ENCODE peak calls at places on chromosomes 4 and X, in eight cellular contexts. E, X, U, L, M, R, P and J are unnamed samples.

GRCh38 chrX:119757979-119758681 is at the start of gene SOWAHD:
- DNase-seq in E (no peak), X (peak; percentile 6), U (no peak), L (peak; percentile 77), M (no peak), R (peak; percentile 42), P (no peak), J (no peak)

GRCh38 chrX:112163916-112164315 is 81.3 kb upstream of the TRPC5 start:
- DNase-seq in E (no peak), X (no peak), U (no peak), L (no peak), M (no peak), R (no peak), P (no peak), J (peak; percentile 7)

GRCh38 chr4:4542824-4543485 is 1.1 kb upstream of the STX18 start:
- DNase-seq in E (no peak), X (no peak), U (no peak), L (no peak), M (no peak), R (peak; percentile 7), P (no peak), J (no peak)

GRCh38 chr4:24266014-24266413 is 318.3 kb downstream of the DHX15 start:
- DNase-seq in E (no peak), X (no peak), U (no peak), L (no peak), M (no peak), R (no peak), P (no peak), J (no peak)

GRCh38 chr4:183403486-183403885 is 41.0 kb upstream of the CDKN2AIP start:
- DNase-seq in E (no peak), X (no peak), U (no peak), L (no peak), M (no peak), R (no peak), P (no peak), J (no peak)

GRCh38 chr4:26048378-26048882 is 134.4 kb downstream of the SMIM20 start:
- DNase-seq in E (no peak), X (peak; percentile 82), U (peak; percentile 71), L (peak; percentile 62), M (no peak), R (no peak), P (peak; percentile 91), J (peak; percentile 87)

GRCh38 chrX:129786210-129786651 is 6.5 kb downstream of the SASH3 start:
- DNase-seq in E (no peak), X (no peak), U (no peak), L (no peak), M (no peak), R (no peak), P (no peak), J (no peak)

GRCh38 chr4:183321516-183321915 is 710 bp downstream of the CLDN24 start:
- DNase-seq in E (no peak), X (no peak), U (no peak), L (no peak), M (no peak), R (no peak), P (no peak), J (no peak)

GRCh38 chrX:12975999-12976558 is 1.2 kb downstream of the TMSB4X start:
- DNase-seq in E (no peak), X (no peak), U (no peak), L (peak; percentile 33), M (no peak), R (peak; percentile 32), P (peak; percentile 47), J (peak; percentile 56)

GRCh38 chrX:110755061-110755460 is 40.6 kb downstream of the CHRDL1 start:
- DNase-seq in E (no peak), X (no peak), U (no peak), L (no peak), M (no peak), R (no peak), P (peak; percentile 14), J (peak; percentile 68)

GRCh38 chr4:101994247-101994775 is 203.8 kb downstream of the BANK1 start:
- DNase-seq in E (no peak), X (no peak), U (no peak), L (no peak), M (no peak), R (no peak), P (no peak), J (no peak)

GRCh38 chr4:2451036-2451520 is 17.8 kb upstream of the RNF4 start:
- DNase-seq in E (no peak), X (no peak), U (no peak), L (no peak), M (no peak), R (no peak), P (no peak), J (no peak)

GRCh38 chr4:112058433-112058832 is 86.8 kb upstream of the FAM241A start:
- DNase-seq in E (no peak), X (peak; percentile 58), U (no peak), L (no peak), M (no peak), R (no peak), P (peak; percentile 31), J (no peak)

GRCh38 chrX:74242484-74243138 is 61.4 kb upstream of the ZCCHC13 start:
- DNase-seq in E (no peak), X (no peak), U (no peak), L (no peak), M (no peak), R (no peak), P (no peak), J (no peak)

GRCh38 chr4:56641494-56642051 is 39.5 kb downstream of the HOPX start:
- DNase-seq in E (no peak), X (peak; percentile 97), U (peak; percentile 77), L (no peak), M (peak; percentile 80), R (no peak), P (peak; percentile 93), J (peak; percentile 94)

GRCh38 chr4:118753096-118753495 is 67.9 kb downstream of the METTL14 start:
- DNase-seq in E (no peak), X (no peak), U (no peak), L (no peak), M (no peak), R (no peak), P (no peak), J (no peak)

GRCh38 chr4:93203708-93204107 is 624.8 kb upstream of the ATOH1 start:
- DNase-seq in E (no peak), X (peak; percentile 10), U (no peak), L (peak; percentile 15), M (peak; percentile 19), R (no peak), P (no peak), J (no peak)

GRCh38 chr4:87112063-87112462 is 108.4 kb downstream of the KLHL8 start:
- DNase-seq in E (no peak), X (no peak), U (no peak), L (no peak), M (no peak), R (no peak), P (no peak), J (no peak)

GRCh38 chr4:87105101-87105852 is 115.1 kb downstream of the KLHL8 start:
- DNase-seq in E (no peak), X (no peak), U (no peak), L (no peak), M (no peak), R (no peak), P (no peak), J (no peak)

GRCh38 chr4:87109945-87110344 is 110.5 kb downstream of the KLHL8 start:
- DNase-seq in E (no peak), X (no peak), U (no peak), L (no peak), M (no peak), R (no peak), P (no peak), J (no peak)

GRCh38 chr4:87109121-87109520 is 111.3 kb downstream of the KLHL8 start:
- DNase-seq in E (no peak), X (no peak), U (no peak), L (no peak), M (no peak), R (no peak), P (no peak), J (no peak)

DNA sequence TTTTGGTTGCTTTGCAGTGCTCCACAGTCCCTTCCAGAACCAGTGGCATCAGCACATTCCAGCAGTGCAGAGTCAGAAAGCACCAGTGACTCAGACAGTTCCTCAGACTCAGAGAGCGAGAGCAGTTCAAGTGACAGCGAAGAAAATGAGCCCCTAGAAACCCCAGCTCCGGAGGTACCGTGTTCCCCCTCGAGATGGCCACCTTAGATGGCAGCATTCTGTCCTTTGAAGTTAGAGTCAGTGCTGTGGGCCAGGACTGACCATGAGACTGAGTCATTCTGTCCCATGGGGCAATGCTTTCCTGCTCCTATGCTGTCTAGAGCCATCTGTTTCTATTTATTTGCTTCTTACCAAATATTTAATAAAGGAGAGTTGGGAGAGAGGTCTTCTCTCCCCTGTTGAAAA is 112.3 kb downstream of the KLHL8 start:
- DNase-seq in E (no peak), X (peak; percentile 85), U (no peak), L (no peak), M (peak; percentile 85), R (no peak), P (peak; percentile 84), J (peak; percentile 88)
- H3K4me3 ChIP-seq in E (no peak overlapping the region), X (no peak overlapping the region), U (no peak overlapping the region), L (no peak overlapping the region), M (no peak overlapping the region), R (no peak overlapping the region), P (no peak overlapping the region), J (no peak overlapping the region)

DNA sequence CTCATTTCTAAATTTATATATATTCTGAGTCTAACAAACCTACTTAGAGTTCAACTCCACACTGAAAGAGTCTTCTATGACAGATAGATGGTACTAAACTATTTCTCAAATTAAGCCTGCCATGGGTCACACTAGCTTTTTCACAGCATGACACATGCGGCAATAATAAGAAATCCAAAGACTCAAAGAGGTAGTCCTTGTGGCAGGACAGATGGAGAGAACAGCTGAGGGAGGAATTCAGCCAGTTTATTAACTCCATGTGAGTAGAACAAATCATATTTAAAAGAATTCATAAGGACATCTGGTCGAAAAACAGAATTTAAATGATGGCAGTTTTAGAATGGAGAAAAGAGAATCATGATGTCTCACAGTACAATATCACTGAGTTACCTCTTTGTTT is 305.2 kb downstream of the MAPK10 start:
- DNase-seq in E (no peak), X (no peak), U (no peak), L (no peak), M (no peak), R (no peak), P (no peak), J (no peak)
- TF ChIP-seq CTCF in E (no peak), X (no peak), U (no peak), L (no peak), M (no peak), R (no peak), P (no peak), J (no peak)

GRCh38 chr4:158459085-158459820 is 62.4 kb upstream of the RXFP1 start:
- DNase-seq in E (no peak), X (peak; percentile 88), U (no peak), L (no peak), M (no peak), R (no peak), P (peak; percentile 36), J (no peak)
- H3K4me3 ChIP-seq in E (no peak overlapping the region), X (no peak overlapping the region), U (no peak overlapping the region), L (no peak overlapping the region), M (no peak overlapping the region), R (no peak overlapping the region), P (no peak overlapping the region), J (no peak overlapping the region)

DNA sequence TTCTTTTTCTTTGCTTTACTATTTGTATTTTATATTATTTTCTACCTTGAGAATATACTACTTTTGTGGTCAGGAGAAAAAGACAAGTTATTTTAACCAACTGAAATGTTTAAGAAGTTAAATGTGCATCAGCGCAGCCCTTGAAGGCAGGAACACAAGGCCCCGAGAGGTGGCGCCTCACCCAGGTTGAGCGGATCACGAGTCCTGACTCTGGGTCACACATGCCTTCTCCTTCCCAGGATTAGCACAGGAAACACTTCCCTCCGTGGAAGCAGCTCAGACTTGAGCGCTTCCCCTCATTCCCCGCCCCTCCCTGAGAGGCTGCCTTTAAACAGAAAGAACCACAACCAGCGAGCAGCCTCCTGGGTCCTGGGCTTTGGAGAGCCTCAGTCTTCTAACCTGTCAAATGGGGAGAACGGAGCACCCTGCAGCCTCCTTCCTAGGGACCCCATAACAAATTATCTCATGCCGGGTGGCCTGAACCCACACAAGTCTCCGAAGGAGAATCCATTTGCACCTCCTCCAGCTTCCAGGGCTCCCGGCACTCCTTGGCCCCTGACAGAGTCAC is 217.6 kb downstream of the AFAP1 start:
- DNase-seq in E (no peak), X (no peak), U (no peak), L (no peak), M (no peak), R (no peak), P (peak; percentile 41), J (no peak)
- TF ChIP-seq CTCF in E (no peak), X (no peak), U (no peak), L (no peak), M (peak; percentile 33), R (peak; percentile 48), P (peak; percentile 33), J (peak; percentile 35)